ENCODE peak calls at places on chromosomes 1 and 21, in nine cellular contexts. One of them, this sample, is unnamed.

GRCh38 chr1:228913649-228914048 is 178.4 kb downstream of the RHOU start:
- DNase-seq in H1: no peak
- DNase-seq in breast epithelium: no peak
- DNase-seq in spleen: peak
- DNase-seq in IMR-90: no peak
- DNase-seq in body of pancreas: no peak
- DNase-seq in lower leg skin: no peak
- DNase-seq in tibial nerve: no peak
- DNase-seq in heart left ventricle: no peak
- DNase-seq in this sample: no peak

GRCh38 chr1:202192770-202193613 is 607 bp upstream of the LGR6 start:
- DNase-seq in body of pancreas: peak
- DNase-seq in spleen: peak
- DNase-seq in H1: peak
- DNase-seq in IMR-90: peak
- DNase-seq in tibial nerve: peak
- DNase-seq in lower leg skin: no peak
- DNase-seq in heart left ventricle: no peak
- DNase-seq in breast epithelium: peak
- DNase-seq in this sample: peak

GRCh38 chr21:31557956-31558838 is 101.3 kb upstream of the SOD1 start:
- DNase-seq in heart left ventricle: no peak
- DNase-seq in spleen: peak
- DNase-seq in body of pancreas: no peak
- DNase-seq in tibial nerve: no peak
- DNase-seq in breast epithelium: no peak
- DNase-seq in IMR-90: no peak
- DNase-seq in H1: peak
- DNase-seq in lower leg skin: no peak
- DNase-seq in this sample: peak

GRCh38 chr1:93814059-93814794 is 64.8 kb downstream of the DNTTIP2 start:
- DNase-seq in breast epithelium: peak
- DNase-seq in H1: peak
- DNase-seq in spleen: no peak
- DNase-seq in body of pancreas: peak
- DNase-seq in heart left ventricle: peak
- DNase-seq in IMR-90: peak
- DNase-seq in tibial nerve: peak
- DNase-seq in lower leg skin: peak
- DNase-seq in this sample: peak

GRCh38 chr1:229803601-229804217 is 177.7 kb downstream of the URB2 start:
- DNase-seq in lower leg skin: no peak
- DNase-seq in spleen: no peak
- DNase-seq in H1: no peak
- DNase-seq in breast epithelium: no peak
- DNase-seq in IMR-90: no peak
- DNase-seq in tibial nerve: no peak
- DNase-seq in body of pancreas: peak
- DNase-seq in heart left ventricle: no peak
- DNase-seq in this sample: no peak

GRCh38 chr1:47754221-47754620 is 243.0 kb downstream of the TRABD2B start:
- DNase-seq in spleen: no peak
- DNase-seq in lower leg skin: no peak
- DNase-seq in IMR-90: no peak
- DNase-seq in heart left ventricle: no peak
- DNase-seq in body of pancreas: no peak
- DNase-seq in H1: no peak
- DNase-seq in breast epithelium: no peak
- DNase-seq in tibial nerve: no peak
- DNase-seq in this sample: no peak

GRCh38 chr1:230270940-230271325 is 155.2 kb downstream of the PGBD5 start:
- DNase-seq in IMR-90: no peak
- DNase-seq in breast epithelium: no peak
- DNase-seq in body of pancreas: no peak
- DNase-seq in tibial nerve: no peak
- DNase-seq in lower leg skin: no peak
- DNase-seq in H1: no peak
- DNase-seq in heart left ventricle: no peak
- DNase-seq in spleen: peak
- DNase-seq in this sample: no peak

GRCh38 chr1:29708818-29709710 is 472.7 kb downstream of the PTPRU start:
- DNase-seq in spleen: no peak
- DNase-seq in body of pancreas: no peak
- DNase-seq in heart left ventricle: no peak
- DNase-seq in IMR-90: peak
- DNase-seq in lower leg skin: no peak
- DNase-seq in breast epithelium: no peak
- DNase-seq in tibial nerve: no peak
- DNase-seq in H1: no peak
- DNase-seq in this sample: no peak

GRCh38 chr21:29257701-29258100 is 41.0 kb upstream of the BACH1 start:
- DNase-seq in breast epithelium: no peak
- DNase-seq in heart left ventricle: no peak
- DNase-seq in H1: no peak
- DNase-seq in IMR-90: no peak
- DNase-seq in lower leg skin: no peak
- DNase-seq in body of pancreas: no peak
- DNase-seq in spleen: no peak
- DNase-seq in tibial nerve: no peak
- DNase-seq in this sample: no peak

GRCh38 chr21:29254550-29254949 is 44.2 kb upstream of the BACH1 start:
- DNase-seq in lower leg skin: no peak
- DNase-seq in spleen: no peak
- DNase-seq in tibial nerve: no peak
- DNase-seq in IMR-90: no peak
- DNase-seq in body of pancreas: no peak
- DNase-seq in heart left ventricle: no peak
- DNase-seq in H1: no peak
- DNase-seq in breast epithelium: no peak
- DNase-seq in this sample: no peak

GRCh38 chr21:29258626-29259335 is 39.9 kb upstream of the BACH1 start:
- DNase-seq in IMR-90: peak
- DNase-seq in body of pancreas: peak
- DNase-seq in tibial nerve: no peak
- DNase-seq in lower leg skin: no peak
- DNase-seq in spleen: no peak
- DNase-seq in breast epithelium: no peak
- DNase-seq in H1: no peak
- DNase-seq in heart left ventricle: no peak
- DNase-seq in this sample: peak

GRCh38 chr21:29260461-29260860 is 38.3 kb upstream of the BACH1 start:
- DNase-seq in tibial nerve: no peak
- DNase-seq in breast epithelium: no peak
- DNase-seq in IMR-90: no peak
- DNase-seq in body of pancreas: no peak
- DNase-seq in heart left ventricle: no peak
- DNase-seq in lower leg skin: no peak
- DNase-seq in H1: no peak
- DNase-seq in spleen: no peak
- DNase-seq in this sample: no peak

DNA sequence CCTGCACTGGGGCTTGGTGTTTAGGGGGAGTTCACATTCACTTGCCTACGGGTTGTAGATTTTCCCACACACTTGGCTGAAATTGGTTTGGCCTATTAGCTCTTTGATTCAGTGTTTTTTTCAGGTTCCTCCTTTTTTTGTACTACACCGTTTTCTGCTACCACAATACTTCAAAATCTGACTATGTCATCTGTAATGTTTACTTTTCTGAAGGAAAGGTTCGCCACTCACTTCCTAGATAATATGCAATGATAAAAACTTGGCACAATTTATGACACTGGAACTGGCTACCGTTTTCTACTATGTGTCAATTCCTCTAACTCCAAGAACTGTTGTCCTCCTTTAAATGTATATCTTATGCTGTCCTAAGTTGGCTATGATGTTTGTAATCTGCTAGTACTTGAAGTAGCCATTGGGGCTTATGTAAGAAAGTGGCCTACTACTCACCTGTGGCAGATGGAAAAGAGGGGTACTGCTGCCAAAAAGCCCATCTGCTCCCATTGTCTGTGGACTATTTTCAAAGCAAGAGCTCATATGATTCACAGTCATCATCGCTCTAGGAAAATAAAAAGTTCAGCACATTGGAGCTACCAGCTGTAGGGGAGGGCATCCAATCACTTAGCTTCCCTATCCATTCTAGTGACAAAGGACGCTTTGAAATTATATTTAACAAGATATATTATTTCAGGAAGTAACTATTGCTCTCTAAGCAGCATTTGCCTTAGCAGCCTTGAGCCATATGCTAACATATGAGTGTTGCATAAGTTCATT is 42.4 kb upstream of the BACH1 start:
- DNase-seq in spleen: no peak
- DNase-seq in heart left ventricle: no peak
- DNase-seq in body of pancreas: no peak
- DNase-seq in breast epithelium: no peak
- DNase-seq in tibial nerve: no peak
- DNase-seq in lower leg skin: no peak
- DNase-seq in IMR-90: no peak
- DNase-seq in H1: no peak
- DNase-seq in this sample: no peak
- TF ChIP-seq POLR2A in spleen: no peak
- TF ChIP-seq POLR2A in heart left ventricle: no peak
- TF ChIP-seq POLR2A in body of pancreas: no peak
- TF ChIP-seq POLR2A in breast epithelium: no peak
- TF ChIP-seq POLR2A in tibial nerve: no peak
- TF ChIP-seq POLR2A in lower leg skin: no peak
- TF ChIP-seq POLR2A in IMR-90: no peak
- TF ChIP-seq POLR2A in H1: no peak
- TF ChIP-seq POLR2A in this sample: no peak

DNA sequence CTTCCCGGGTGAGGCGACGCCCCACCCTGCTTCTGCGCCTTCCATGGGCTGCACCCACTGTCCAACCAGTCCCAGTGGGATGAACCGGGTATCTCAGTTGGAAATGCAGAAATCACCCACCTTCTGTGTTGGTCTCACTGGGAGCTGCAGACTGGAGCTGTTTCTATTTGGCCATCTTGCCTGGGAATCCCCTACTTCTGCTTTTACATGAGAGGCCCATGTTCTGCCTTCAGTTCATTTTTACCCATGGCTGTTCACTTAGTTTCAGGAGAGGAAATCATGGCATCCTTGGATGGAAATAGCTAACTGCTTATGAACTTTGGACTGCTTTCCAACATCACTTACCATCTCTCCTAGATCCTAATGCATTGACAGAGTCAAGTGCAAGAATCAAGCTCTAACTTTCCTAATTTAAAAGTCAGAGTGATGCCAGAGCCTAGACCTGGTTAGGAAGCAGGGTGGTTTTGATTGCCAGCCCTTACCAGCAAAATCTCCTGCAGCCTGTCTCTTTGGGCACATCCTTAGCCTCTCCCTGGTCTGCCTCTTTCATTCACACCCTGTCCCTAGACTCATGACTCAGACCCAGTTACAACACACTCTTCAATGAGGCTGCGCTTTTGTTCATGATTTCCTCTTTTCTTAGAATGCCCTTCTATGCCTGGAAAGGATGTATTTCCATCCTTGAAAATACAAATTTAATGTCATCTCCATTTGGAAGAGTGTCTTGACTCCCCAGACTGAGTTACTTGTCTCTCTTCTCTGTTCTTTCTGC is 137.2 kb downstream of the KCTD3 start:
- DNase-seq in breast epithelium: no peak
- DNase-seq in spleen: no peak
- DNase-seq in H1: no peak
- DNase-seq in body of pancreas: no peak
- DNase-seq in heart left ventricle: no peak
- DNase-seq in lower leg skin: no peak
- DNase-seq in IMR-90: peak
- DNase-seq in tibial nerve: no peak
- DNase-seq in this sample: no peak
- H3K4me3 ChIP-seq in breast epithelium: no peak
- H3K4me3 ChIP-seq in spleen: no peak
- H3K4me3 ChIP-seq in H1: no peak
- H3K4me3 ChIP-seq in body of pancreas: no peak
- H3K4me3 ChIP-seq in heart left ventricle: no peak
- H3K4me3 ChIP-seq in lower leg skin: no peak
- H3K4me3 ChIP-seq in IMR-90: no peak
- H3K4me3 ChIP-seq in tibial nerve: no peak
- H3K4me3 ChIP-seq in this sample: no peak

GRCh38 chr1:111988377-111988742 is 1.1 kb downstream of the KCND3 start:
- DNase-seq in lower leg skin: no peak
- DNase-seq in IMR-90: no peak
- DNase-seq in H1: no peak
- DNase-seq in body of pancreas: no peak
- DNase-seq in heart left ventricle: no peak
- DNase-seq in breast epithelium: no peak
- DNase-seq in tibial nerve: no peak
- DNase-seq in spleen: no peak
- DNase-seq in this sample: no peak

GRCh38 chr1:111988743-111989453 is 570 bp downstream of the KCND3 start:
- DNase-seq in H1: peak
- DNase-seq in spleen: no peak
- DNase-seq in lower leg skin: peak
- DNase-seq in breast epithelium: no peak
- DNase-seq in IMR-90: no peak
- DNase-seq in tibial nerve: no peak
- DNase-seq in body of pancreas: peak
- DNase-seq in heart left ventricle: peak
- DNase-seq in this sample: peak

GRCh38 chr1:111990878-111991760 is 1.7 kb upstream of the KCND3 start:
- DNase-seq in IMR-90: no peak
- DNase-seq in tibial nerve: peak
- DNase-seq in body of pancreas: peak
- DNase-seq in H1: peak
- DNase-seq in spleen: no peak
- DNase-seq in lower leg skin: peak
- DNase-seq in breast epithelium: peak
- DNase-seq in heart left ventricle: peak
- DNase-seq in this sample: peak

GRCh38 chr1:111990026-111990877 is 784 bp upstream of the KCND3 start:
- DNase-seq in body of pancreas: peak
- DNase-seq in IMR-90: no peak
- DNase-seq in spleen: no peak
- DNase-seq in H1: peak
- DNase-seq in breast epithelium: no peak
- DNase-seq in lower leg skin: no peak
- DNase-seq in tibial nerve: no peak
- DNase-seq in heart left ventricle: peak
- DNase-seq in this sample: peak

DNA sequence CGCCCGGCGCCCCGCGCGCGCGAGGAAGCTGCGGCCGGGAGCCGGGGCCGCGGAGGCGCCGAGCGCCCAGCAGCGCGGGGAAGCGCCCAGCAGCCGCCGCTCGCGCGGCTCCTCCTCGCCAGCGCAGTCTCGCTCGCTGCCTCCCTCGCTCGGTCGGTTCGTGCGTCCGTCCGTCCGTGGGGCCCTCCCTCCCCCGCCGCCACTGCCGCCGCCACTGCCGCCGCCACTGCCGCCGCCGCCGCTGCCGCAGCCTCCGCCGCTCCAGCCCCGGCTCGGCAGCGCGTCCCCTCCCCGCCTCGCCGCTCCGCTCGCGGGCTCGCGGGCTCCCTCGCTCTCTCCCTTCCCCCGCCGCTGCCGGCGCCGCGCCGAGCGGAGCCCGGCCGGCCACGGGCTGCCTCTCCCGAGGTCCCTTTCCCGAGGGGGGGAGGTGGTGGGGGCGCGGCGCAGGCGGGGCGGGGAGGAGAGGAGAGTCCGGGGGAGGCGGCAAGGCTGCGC is at the start of gene KCND3:
- DNase-seq in breast epithelium: no peak
- DNase-seq in body of pancreas: peak
- DNase-seq in spleen: peak
- DNase-seq in lower leg skin: no peak
- DNase-seq in IMR-90: peak
- DNase-seq in heart left ventricle: peak
- DNase-seq in H1: peak
- DNase-seq in tibial nerve: no peak
- DNase-seq in this sample: peak
- TF ChIP-seq POLR2A in breast epithelium: no peak
- TF ChIP-seq POLR2A in body of pancreas: no peak
- TF ChIP-seq POLR2A in spleen: no peak
- TF ChIP-seq POLR2A in lower leg skin: no peak
- TF ChIP-seq POLR2A in IMR-90: no peak
- TF ChIP-seq POLR2A in heart left ventricle: no peak
- TF ChIP-seq POLR2A in H1: no peak
- TF ChIP-seq POLR2A in tibial nerve: no peak
- TF ChIP-seq POLR2A in this sample: no peak

DNA sequence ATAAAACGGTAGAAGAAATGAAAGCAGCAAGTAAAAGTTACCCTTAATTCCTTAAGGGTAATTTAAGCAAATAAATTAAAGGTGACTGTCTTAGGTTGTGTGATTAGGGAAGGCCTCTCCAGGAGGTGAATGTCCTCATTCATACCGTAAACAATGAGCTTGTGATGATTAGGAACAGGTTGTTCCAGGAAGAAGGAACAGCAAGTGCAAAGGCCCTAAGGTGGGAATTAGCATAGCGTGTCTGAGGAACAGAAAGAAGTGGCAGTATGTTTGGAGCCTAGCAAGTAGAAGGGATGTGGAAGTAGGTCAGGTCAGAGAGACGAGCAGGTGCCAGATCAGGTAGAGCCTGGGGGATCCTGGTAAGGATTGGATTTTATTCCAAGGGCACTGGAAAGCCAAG is 5.6 kb downstream of the AK4 start:
- DNase-seq in heart left ventricle: no peak
- DNase-seq in spleen: no peak
- DNase-seq in body of pancreas: no peak
- DNase-seq in lower leg skin: no peak
- DNase-seq in IMR-90: no peak
- DNase-seq in tibial nerve: no peak
- DNase-seq in H1: no peak
- DNase-seq in breast epithelium: no peak
- DNase-seq in this sample: no peak
- H3K4me3 ChIP-seq in heart left ventricle: no peak
- H3K4me3 ChIP-seq in spleen: no peak
- H3K4me3 ChIP-seq in body of pancreas: no peak
- H3K4me3 ChIP-seq in lower leg skin: no peak
- H3K4me3 ChIP-seq in IMR-90: no peak
- H3K4me3 ChIP-seq in tibial nerve: no peak
- H3K4me3 ChIP-seq in H1: no peak
- H3K4me3 ChIP-seq in breast epithelium: no peak
- H3K4me3 ChIP-seq in this sample: no peak

This sample was measured in thyroid gland.